ENCODE peak calls at places on chromosome 19, in seven cellular contexts. One of them, this sample, is unnamed.

GRCh38 chr19:46390866-46391265 is 22.5 kb downstream of the CCDC8 start:
- DNase-seq in colonic mucosa: no peak
- DNase-seq in progenitor cell of endocrine pancreas: no peak
- DNase-seq in lower leg skin: no peak
- DNase-seq in neural progenitor cell: no peak
- DNase-seq in cardiac fibroblast: no peak
- DNase-seq in psoas muscle: peak
- DNase-seq in this sample: no peak

GRCh38 chr19:1252221-1252817 is 3.9 kb downstream of the MIDN start:
- DNase-seq in colonic mucosa: peak
- DNase-seq in progenitor cell of endocrine pancreas: no peak
- DNase-seq in lower leg skin: no peak
- DNase-seq in neural progenitor cell: no peak
- DNase-seq in cardiac fibroblast: peak
- DNase-seq in psoas muscle: peak
- DNase-seq in this sample: peak

GRCh38 chr19:45443462-45444317 is 20.0 kb upstream of the ERCC1 start:
- DNase-seq in colonic mucosa: peak
- DNase-seq in progenitor cell of endocrine pancreas: peak
- DNase-seq in lower leg skin: peak
- DNase-seq in neural progenitor cell: peak
- DNase-seq in cardiac fibroblast: peak
- DNase-seq in psoas muscle: peak
- DNase-seq in this sample: peak

GRCh38 chr19:6842871-6843607 is 44.3 kb upstream of the ADGRE1 start:
- DNase-seq in colonic mucosa: no peak
- DNase-seq in progenitor cell of endocrine pancreas: no peak
- DNase-seq in lower leg skin: no peak
- DNase-seq in neural progenitor cell: no peak
- DNase-seq in cardiac fibroblast: no peak
- DNase-seq in psoas muscle: no peak
- DNase-seq in this sample: no peak

GRCh38 chr19:1271528-1272422 is 2.6 kb downstream of the CIRBP start:
- DNase-seq in colonic mucosa: no peak
- DNase-seq in progenitor cell of endocrine pancreas: no peak
- DNase-seq in lower leg skin: no peak
- DNase-seq in neural progenitor cell: no peak
- DNase-seq in cardiac fibroblast: no peak
- DNase-seq in psoas muscle: peak
- DNase-seq in this sample: peak

GRCh38 chr19:34504809-34505291 is 23.3 kb downstream of the WTIP start:
- DNase-seq in colonic mucosa: no peak
- DNase-seq in progenitor cell of endocrine pancreas: no peak
- DNase-seq in lower leg skin: no peak
- DNase-seq in neural progenitor cell: no peak
- DNase-seq in cardiac fibroblast: no peak
- DNase-seq in psoas muscle: no peak
- DNase-seq in this sample: no peak

GRCh38 chr19:8212916-8213315 is 3.7 kb downstream of the CERS4 start:
- DNase-seq in colonic mucosa: no peak
- DNase-seq in progenitor cell of endocrine pancreas: no peak
- DNase-seq in lower leg skin: no peak
- DNase-seq in neural progenitor cell: no peak
- DNase-seq in cardiac fibroblast: no peak
- DNase-seq in psoas muscle: no peak
- DNase-seq in this sample: no peak

GRCh38 chr19:38389101-38389925 is 816 bp downstream of the SPRED3 start:
- DNase-seq in colonic mucosa: no peak
- DNase-seq in progenitor cell of endocrine pancreas: no peak
- DNase-seq in lower leg skin: no peak
- DNase-seq in neural progenitor cell: peak
- DNase-seq in cardiac fibroblast: peak
- DNase-seq in psoas muscle: no peak
- DNase-seq in this sample: no peak

GRCh38 chr19:6260912-6261636 is 18.7 kb downstream of the MLLT1 start:
- DNase-seq in colonic mucosa: no peak
- DNase-seq in progenitor cell of endocrine pancreas: no peak
- DNase-seq in lower leg skin: no peak
- DNase-seq in neural progenitor cell: peak
- DNase-seq in cardiac fibroblast: no peak
- DNase-seq in psoas muscle: no peak
- DNase-seq in this sample: no peak

GRCh38 chr19:33883869-33884519 is 87.3 kb downstream of the KCTD15 start:
- DNase-seq in colonic mucosa: no peak
- DNase-seq in progenitor cell of endocrine pancreas: no peak
- DNase-seq in lower leg skin: no peak
- DNase-seq in neural progenitor cell: peak
- DNase-seq in cardiac fibroblast: peak
- DNase-seq in psoas muscle: no peak
- DNase-seq in this sample: no peak

GRCh38 chr19:58562126-58563033 is 4.0 kb upstream of the UBE2M start:
- DNase-seq in colonic mucosa: peak
- DNase-seq in progenitor cell of endocrine pancreas: no peak
- DNase-seq in lower leg skin: no peak
- DNase-seq in neural progenitor cell: peak
- DNase-seq in cardiac fibroblast: peak
- DNase-seq in psoas muscle: peak
- DNase-seq in this sample: no peak

GRCh38 chr19:17553256-17553655 is 2.2 kb upstream of the COLGALT1 start:
- DNase-seq in colonic mucosa: peak
- DNase-seq in progenitor cell of endocrine pancreas: no peak
- DNase-seq in lower leg skin: peak
- DNase-seq in neural progenitor cell: peak
- DNase-seq in cardiac fibroblast: peak
- DNase-seq in psoas muscle: peak
- DNase-seq in this sample: peak

GRCh38 chr19:50663280-50663790 is 14.1 kb downstream of the C19orf81 start:
- DNase-seq in colonic mucosa: no peak
- DNase-seq in progenitor cell of endocrine pancreas: no peak
- DNase-seq in lower leg skin: no peak
- DNase-seq in neural progenitor cell: no peak
- DNase-seq in cardiac fibroblast: no peak
- DNase-seq in psoas muscle: no peak
- DNase-seq in this sample: no peak

GRCh38 chr19:53579518-53579917 is 41.6 kb downstream of the ZNF331 start:
- DNase-seq in colonic mucosa: no peak
- DNase-seq in progenitor cell of endocrine pancreas: no peak
- DNase-seq in lower leg skin: no peak
- DNase-seq in neural progenitor cell: no peak
- DNase-seq in cardiac fibroblast: no peak
- DNase-seq in psoas muscle: no peak
- DNase-seq in this sample: no peak

GRCh38 chr19:46727036-46727501 is 10.2 kb upstream of the PRKD2 start:
- DNase-seq in colonic mucosa: no peak
- DNase-seq in progenitor cell of endocrine pancreas: no peak
- DNase-seq in lower leg skin: no peak
- DNase-seq in neural progenitor cell: no peak
- DNase-seq in cardiac fibroblast: no peak
- DNase-seq in psoas muscle: no peak
- DNase-seq in this sample: no peak

GRCh38 chr19:31352782-31353651 is 3.8 kb upstream of the TSHZ3 start:
- DNase-seq in colonic mucosa: no peak
- DNase-seq in progenitor cell of endocrine pancreas: no peak
- DNase-seq in lower leg skin: no peak
- DNase-seq in neural progenitor cell: peak
- DNase-seq in cardiac fibroblast: no peak
- DNase-seq in psoas muscle: no peak
- DNase-seq in this sample: no peak

GRCh38 chr19:54155694-54156093 is 3.8 kb downstream of the LENG1 start:
- DNase-seq in colonic mucosa: no peak
- DNase-seq in progenitor cell of endocrine pancreas: no peak
- DNase-seq in lower leg skin: no peak
- DNase-seq in neural progenitor cell: no peak
- DNase-seq in cardiac fibroblast: no peak
- DNase-seq in psoas muscle: no peak
- DNase-seq in this sample: no peak

GRCh38 chr19:41935781-41936415 is 7.6 kb upstream of the ERFL start:
- DNase-seq in colonic mucosa: no peak
- DNase-seq in progenitor cell of endocrine pancreas: no peak
- DNase-seq in lower leg skin: no peak
- DNase-seq in neural progenitor cell: no peak
- DNase-seq in cardiac fibroblast: no peak
- DNase-seq in psoas muscle: no peak
- DNase-seq in this sample: no peak

GRCh38 chr19:30754162-30754561 is 382.0 kb downstream of the ZNF536 start:
- DNase-seq in colonic mucosa: no peak
- DNase-seq in progenitor cell of endocrine pancreas: no peak
- DNase-seq in lower leg skin: no peak
- DNase-seq in neural progenitor cell: no peak
- DNase-seq in cardiac fibroblast: no peak
- DNase-seq in psoas muscle: no peak
- DNase-seq in this sample: no peak

GRCh38 chr19:33473644-33474305 is 47.8 kb downstream of the PEPD start:
- DNase-seq in colonic mucosa: no peak
- DNase-seq in progenitor cell of endocrine pancreas: no peak
- DNase-seq in lower leg skin: no peak
- DNase-seq in neural progenitor cell: no peak
- DNase-seq in cardiac fibroblast: peak
- DNase-seq in psoas muscle: no peak
- DNase-seq in this sample: no peak

GRCh38 chr19:56508282-56508778 is 675 bp downstream of the ZNF471 start:
- DNase-seq in colonic mucosa: no peak
- DNase-seq in progenitor cell of endocrine pancreas: no peak
- DNase-seq in lower leg skin: no peak
- DNase-seq in neural progenitor cell: no peak
- DNase-seq in cardiac fibroblast: no peak
- DNase-seq in psoas muscle: no peak
- DNase-seq in this sample: peak

GRCh38 chr19:42132851-42133528 is 744 bp upstream of the POU2F2 start:
- DNase-seq in colonic mucosa: peak
- DNase-seq in progenitor cell of endocrine pancreas: peak
- DNase-seq in lower leg skin: peak
- DNase-seq in neural progenitor cell: peak
- DNase-seq in cardiac fibroblast: peak
- DNase-seq in psoas muscle: peak
- DNase-seq in this sample: peak

GRCh38 chr19:8641908-8642547 is 11.6 kb downstream of the NFILZ start:
- DNase-seq in colonic mucosa: no peak
- DNase-seq in progenitor cell of endocrine pancreas: no peak
- DNase-seq in lower leg skin: peak
- DNase-seq in neural progenitor cell: peak
- DNase-seq in cardiac fibroblast: peak
- DNase-seq in psoas muscle: no peak
- DNase-seq in this sample: no peak

GRCh38 chr19:2309734-2310362 is 1.9 kb upstream of the LINGO3 start:
- DNase-seq in colonic mucosa: no peak
- DNase-seq in progenitor cell of endocrine pancreas: no peak
- DNase-seq in lower leg skin: no peak
- DNase-seq in neural progenitor cell: no peak
- DNase-seq in cardiac fibroblast: no peak
- DNase-seq in psoas muscle: no peak
- DNase-seq in this sample: no peak
- TF ChIP-seq CTCF in colonic mucosa: no peak
- TF ChIP-seq CTCF in progenitor cell of endocrine pancreas: no peak
- TF ChIP-seq CTCF in lower leg skin: no peak
- TF ChIP-seq CTCF in neural progenitor cell: no peak
- TF ChIP-seq CTCF in cardiac fibroblast: no peak
- TF ChIP-seq CTCF in psoas muscle: no peak
- TF ChIP-seq CTCF in this sample: no peak

DNA sequence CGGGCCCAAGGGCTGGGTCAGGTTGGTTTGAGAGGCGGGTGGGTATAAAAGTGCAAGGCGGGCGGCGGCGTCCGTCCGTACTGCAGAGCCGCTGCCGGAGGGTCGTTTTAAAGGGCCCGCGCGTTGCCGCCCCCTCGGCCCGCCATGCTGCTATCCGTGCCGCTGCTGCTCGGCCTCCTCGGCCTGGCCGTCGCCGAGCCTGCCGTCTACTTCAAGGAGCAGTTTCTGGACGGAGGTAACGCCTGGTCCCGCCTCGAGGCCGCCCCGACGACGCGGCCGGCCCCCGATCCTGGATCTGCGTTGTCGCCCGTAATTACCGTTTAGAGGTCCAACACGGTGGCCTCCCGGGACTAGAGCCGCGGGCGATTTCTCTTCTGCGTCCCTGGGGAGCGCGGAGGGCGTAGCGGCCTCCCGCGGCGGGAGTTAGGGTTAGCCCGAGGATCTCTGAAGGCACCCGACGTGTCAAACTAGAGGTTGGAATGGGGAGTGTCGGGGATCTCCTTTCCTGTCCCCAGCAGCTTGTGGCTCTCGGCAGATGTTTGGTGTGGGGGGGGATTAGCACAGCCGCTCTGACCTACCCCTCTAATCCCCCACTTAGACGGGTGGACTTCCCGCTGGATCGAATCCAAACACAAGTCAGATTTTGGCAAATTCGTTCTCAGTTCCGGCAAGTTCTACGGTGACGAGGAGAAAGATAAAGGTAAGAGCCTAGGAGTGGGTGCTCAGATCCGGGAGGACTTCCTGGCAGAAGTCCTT is at the start of gene CALR:
- DNase-seq in colonic mucosa: peak
- DNase-seq in progenitor cell of endocrine pancreas: no peak
- DNase-seq in lower leg skin: no peak
- DNase-seq in neural progenitor cell: peak
- DNase-seq in cardiac fibroblast: peak
- DNase-seq in psoas muscle: no peak
- DNase-seq in this sample: no peak
- TF ChIP-seq CTCF in colonic mucosa: no peak
- TF ChIP-seq CTCF in progenitor cell of endocrine pancreas: peak
- TF ChIP-seq CTCF in lower leg skin: no peak
- TF ChIP-seq CTCF in neural progenitor cell: peak
- TF ChIP-seq CTCF in cardiac fibroblast: peak
- TF ChIP-seq CTCF in psoas muscle: peak
- TF ChIP-seq CTCF in this sample: peak

GRCh38 chr19:23787106-23787505 is 28.4 kb upstream of the ZNF681 start:
- DNase-seq in colonic mucosa: peak
- DNase-seq in progenitor cell of endocrine pancreas: no peak
- DNase-seq in lower leg skin: no peak
- DNase-seq in neural progenitor cell: no peak
- DNase-seq in cardiac fibroblast: no peak
- DNase-seq in psoas muscle: no peak
- DNase-seq in this sample: no peak

GRCh38 chr19:23789246-23789645 is 30.6 kb upstream of the ZNF681 start:
- DNase-seq in colonic mucosa: no peak
- DNase-seq in progenitor cell of endocrine pancreas: no peak
- DNase-seq in lower leg skin: no peak
- DNase-seq in neural progenitor cell: no peak
- DNase-seq in cardiac fibroblast: no peak
- DNase-seq in psoas muscle: no peak
- DNase-seq in this sample: no peak

GRCh38 chr19:23785982-23786381 is 27.3 kb upstream of the ZNF681 start:
- DNase-seq in colonic mucosa: no peak
- DNase-seq in progenitor cell of endocrine pancreas: no peak
- DNase-seq in lower leg skin: no peak
- DNase-seq in neural progenitor cell: no peak
- DNase-seq in cardiac fibroblast: no peak
- DNase-seq in psoas muscle: no peak
- DNase-seq in this sample: no peak

GRCh38 chr19:23790641-23791488 is 32.2 kb upstream of the ZNF681 start:
- DNase-seq in colonic mucosa: no peak
- DNase-seq in progenitor cell of endocrine pancreas: no peak
- DNase-seq in lower leg skin: no peak
- DNase-seq in neural progenitor cell: no peak
- DNase-seq in cardiac fibroblast: no peak
- DNase-seq in psoas muscle: no peak
- DNase-seq in this sample: no peak

GRCh38 chr19:23788415-23788814 is 29.7 kb upstream of the ZNF681 start:
- DNase-seq in colonic mucosa: no peak
- DNase-seq in progenitor cell of endocrine pancreas: no peak
- DNase-seq in lower leg skin: no peak
- DNase-seq in neural progenitor cell: no peak
- DNase-seq in cardiac fibroblast: no peak
- DNase-seq in psoas muscle: no peak
- DNase-seq in this sample: no peak
- TF ChIP-seq CTCF in colonic mucosa: no peak
- TF ChIP-seq CTCF in progenitor cell of endocrine pancreas: no peak
- TF ChIP-seq CTCF in lower leg skin: no peak
- TF ChIP-seq CTCF in neural progenitor cell: no peak
- TF ChIP-seq CTCF in cardiac fibroblast: no peak
- TF ChIP-seq CTCF in psoas muscle: no peak
- TF ChIP-seq CTCF in this sample: no peak

GRCh38 chr19:35741216-35741541 is 1.1 kb downstream of the IGFLR1 start:
- DNase-seq in colonic mucosa: no peak
- DNase-seq in progenitor cell of endocrine pancreas: no peak
- DNase-seq in lower leg skin: no peak
- DNase-seq in neural progenitor cell: no peak
- DNase-seq in cardiac fibroblast: no peak
- DNase-seq in psoas muscle: no peak
- DNase-seq in this sample: no peak
- TF ChIP-seq CTCF in colonic mucosa: no peak
- TF ChIP-seq CTCF in progenitor cell of endocrine pancreas: peak
- TF ChIP-seq CTCF in lower leg skin: no peak
- TF ChIP-seq CTCF in neural progenitor cell: peak
- TF ChIP-seq CTCF in cardiac fibroblast: no peak
- TF ChIP-seq CTCF in psoas muscle: no peak
- TF ChIP-seq CTCF in this sample: no peak

This sample was measured in prostate gland.